ENCODE peak calls at places on chromosome 19, in nine cellular contexts. W is ovary, D is tibial nerve, U is breast epithelium, E is transverse colon, T is HCT116, Z is right lobe of liver, V is body of pancreas, Y is upper lobe of left lung. S is an unnamed sample.
A peak's percentile ranks its signal among the peaks of the same experiment; 100 is the strongest.

GRCh38 chr19:50536662-50537305 is 23.1 kb upstream of the ASPDH start:
- DNase-seq in W (no peak), D (no peak), U (no peak), E (no peak), T (no peak), Z (no peak), V (no peak), Y (no peak), S (no peak)

GRCh38 chr19:16319466-16319865 is 5.2 kb upstream of the KLF2 start:
- DNase-seq in W (no peak), D (no peak), U (no peak), E (no peak), T (no peak), Z (no peak), V (no peak), Y (no peak), S (no peak)

GRCh38 chr19:1855828-1856255 is 7.5 kb downstream of the KLF16 start:
- DNase-seq in W (no peak), D (no peak), U (no peak), E (no peak), T (no peak), Z (peak; percentile 40), V (peak; percentile 15), Y (no peak), S (no peak)

GRCh38 chr19:13207237-13208130 is 57.3 kb downstream of the IER2 start:
- DNase-seq in W (peak; percentile 44), D (no peak), U (no peak), E (no peak), T (no peak), Z (no peak), V (no peak), Y (no peak), S (no peak)

GRCh38 chr19:13599681-13600080 is 93.4 kb upstream of the CACNA1A start:
- DNase-seq in W (no peak), D (no peak), U (no peak), E (no peak), T (no peak), Z (no peak), V (no peak), Y (no peak), S (no peak)

GRCh38 chr19:41848666-41849065 is 3.8 kb downstream of the DMRTC2 start:
- DNase-seq in W (no peak), D (no peak), U (no peak), E (no peak), T (no peak), Z (no peak), V (no peak), Y (no peak), S (no peak)

GRCh38 chr19:51441410-51442390 is 16.6 kb downstream of the SIGLEC8 start:
- DNase-seq in W (no peak), D (no peak), U (no peak), E (peak; percentile 73), T (no peak), Z (no peak), V (no peak), Y (peak; percentile 49), S (no peak)

GRCh38 chr19:40780582-40780981 is 2.5 kb downstream of the RAB4B start:
- DNase-seq in W (no peak), D (no peak), U (no peak), E (no peak), T (no peak), Z (no peak), V (no peak), Y (no peak), S (no peak)

GRCh38 chr19:43662487-43662886 is 7.5 kb downstream of the PLAUR start:
- DNase-seq in W (no peak), D (no peak), U (no peak), E (no peak), T (no peak), Z (no peak), V (no peak), Y (no peak), S (no peak)

GRCh38 chr19:52028780-52029123 is 573 bp upstream of the ZNF614 start:
- DNase-seq in W (no peak), D (no peak), U (no peak), E (no peak), T (no peak), Z (no peak), V (no peak), Y (no peak), S (no peak)

GRCh38 chr19:55152017-55152416 is 3.0 kb upstream of the TNNT1 start:
- DNase-seq in W (no peak), D (no peak), U (no peak), E (no peak), T (peak; percentile 65), Z (no peak), V (no peak), Y (no peak), S (no peak)

GRCh38 chr19:18397242-18398202 is at the start of gene LRRC25:
- DNase-seq in W (peak; percentile 64), D (no peak), U (no peak), E (no peak), T (no peak), Z (peak; percentile 55), V (no peak), Y (peak; percentile 83), S (no peak)
- TF ChIP-seq POLR2A in W (no peak), D (peak; percentile 27), U (no peak), E (peak; percentile 46), T (no peak), Z (peak; percentile 64), V (peak; percentile 62), Y (no peak), S (no peak)

GRCh38 chr19:34773555-34773864 is 495 bp upstream of the ZNF599 start:
- DNase-seq in W (no peak), D (no peak), U (no peak), E (no peak), T (no peak), Z (no peak), V (no peak), Y (no peak), S (no peak)
- H3K4me3 ChIP-seq in W (peak overlapping the region; percentile 70), D (peak overlapping the region; percentile 86), U (peak overlapping the region; percentile 85), E (peak overlapping the region; percentile 90), T (peak overlapping the region; percentile 66), Z (peak overlapping the region; percentile 82), V (no peak overlapping the region), Y (peak overlapping the region; percentile 87), S (no peak overlapping the region)

GRCh38 chr19:8243146-8243545 is 34.0 kb downstream of the CERS4 start:
- DNase-seq in W (no peak), D (no peak), U (no peak), E (no peak), T (no peak), Z (no peak), V (no peak), Y (no peak), S (no peak)

GRCh38 chr19:8242212-8242821 is 33.1 kb downstream of the CERS4 start:
- DNase-seq in W (no peak), D (no peak), U (no peak), E (no peak), T (no peak), Z (no peak), V (no peak), Y (no peak), S (no peak)

GRCh38 chr19:8244442-8244841 is 35.3 kb downstream of the CERS4 start:
- DNase-seq in W (no peak), D (no peak), U (no peak), E (no peak), T (no peak), Z (no peak), V (no peak), Y (no peak), S (no peak)

GRCh38 chr19:8248348-8249328 is 39.5 kb downstream of the CERS4 start:
- DNase-seq in W (no peak), D (no peak), U (no peak), E (no peak), T (no peak), Z (no peak), V (no peak), Y (no peak), S (no peak)

DNA sequence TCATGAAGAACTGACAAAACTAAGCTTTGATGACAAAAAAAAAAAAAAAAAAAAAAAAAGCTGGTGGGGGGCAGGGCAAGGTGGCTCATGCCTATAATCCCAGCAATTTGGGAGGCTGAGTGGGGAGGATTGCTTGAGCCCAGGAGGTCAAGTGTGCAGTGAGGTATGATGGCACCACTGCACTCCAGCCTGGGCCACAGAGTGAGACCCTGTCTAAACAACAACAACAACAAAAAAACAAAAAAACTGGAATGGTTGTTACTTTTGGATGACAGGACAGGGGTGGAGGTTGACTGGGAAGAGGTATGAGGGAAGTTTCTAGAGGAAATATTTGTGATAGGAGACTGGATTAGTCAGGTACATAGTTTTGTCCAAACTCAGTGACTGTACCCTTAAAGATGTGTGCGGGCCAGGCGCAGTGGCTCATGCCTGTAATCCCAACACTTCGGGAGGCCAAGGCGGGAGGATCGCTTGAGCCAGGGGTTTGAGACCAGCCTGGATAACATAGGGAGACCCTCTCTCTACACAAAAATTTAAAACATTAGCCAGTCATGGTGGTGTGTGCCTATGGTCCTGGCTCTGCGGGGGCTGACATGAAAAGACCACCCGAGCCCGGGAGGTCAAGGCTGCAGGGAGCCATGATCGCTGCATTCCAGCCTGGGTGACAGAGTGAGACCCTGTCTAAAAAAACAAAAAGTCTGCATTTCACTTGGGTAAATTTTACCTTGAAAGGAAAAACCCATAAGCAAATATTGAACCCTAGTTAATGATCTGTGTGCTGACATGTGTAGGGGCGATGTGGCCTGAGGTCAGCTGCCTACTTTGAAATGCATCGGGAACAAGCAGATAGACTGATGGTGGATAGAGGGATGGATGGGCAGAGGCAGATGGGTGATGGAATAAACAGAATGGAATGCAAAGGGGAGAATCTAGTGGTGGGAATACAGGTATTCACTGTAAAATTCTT is 37.0 kb downstream of the CERS4 start:
- DNase-seq in W (no peak), D (no peak), U (no peak), E (no peak), T (no peak), Z (no peak), V (no peak), Y (no peak), S (no peak)
- TF ChIP-seq POLR2A in W (no peak), D (no peak), U (no peak), E (no peak), T (no peak), Z (peak; percentile 27), V (no peak), Y (no peak), S (no peak)

GRCh38 chr19:35155441-35155840 is 906 bp downstream of the FXYD5 start:
- DNase-seq in W (no peak), D (no peak), U (no peak), E (no peak), T (no peak), Z (no peak), V (no peak), Y (no peak), S (no peak)

GRCh38 chr19:35155981-35156672 is 1.6 kb downstream of the FXYD5 start:
- DNase-seq in W (no peak), D (no peak), U (no peak), E (no peak), T (no peak), Z (no peak), V (no peak), Y (no peak), S (no peak)

GRCh38 chr19:35159606-35160005 is 5.1 kb downstream of the FXYD5 start:
- DNase-seq in W (no peak), D (no peak), U (no peak), E (no peak), T (no peak), Z (no peak), V (no peak), Y (no peak), S (no peak)

GRCh38 chr19:35156673-35157014 is 2.1 kb downstream of the FXYD5 start:
- DNase-seq in W (no peak), D (no peak), U (no peak), E (no peak), T (no peak), Z (no peak), V (no peak), Y (no peak), S (no peak)

GRCh38 chr19:35157431-35157830 is 2.9 kb downstream of the FXYD5 start:
- DNase-seq in W (no peak), D (no peak), U (no peak), E (no peak), T (no peak), Z (no peak), V (no peak), Y (no peak), S (no peak)
- H3K4me3 ChIP-seq in W (no peak overlapping the region), D (no peak overlapping the region), U (no peak overlapping the region), E (no peak overlapping the region), T (no peak overlapping the region), Z (no peak overlapping the region), V (no peak overlapping the region), Y (no peak overlapping the region), S (no peak overlapping the region)